ENCODE peak calls at places on chromosome X, in ten cellular contexts. Y is AG09309; O is prostate gland; J is CD8-positive, alpha-beta T cell; T is mammary epithelial cell; B is activated CD8-positive, alpha-beta T cell treated with anti-CD3 and anti-CD28 coated beads for 36 hours; C is neural crest cell; Q is gastrocnemius medialis; S is A673; X is upper lobe of right lung. M is an unnamed sample.

GRCh38 chrX:2589186-2590020 is 88.6 kb upstream of the DHRSX start:
- DNase-seq in Y (no peak), O (no peak), J (no peak), T (peak; percentile 97), B (no peak), C (no peak), Q (peak; percentile 35), S (no peak), X (no peak), M (no peak)

GRCh38 chrX:116246261-116246660 is 75.7 kb downstream of the AGTR2 start:
- DNase-seq in Y (no peak), O (no peak), J (no peak), T (peak; percentile 67), B (no peak), C (no peak), Q (no peak), S (no peak), X (no peak), M (no peak)

GRCh38 chrX:17547658-17548057 is 172.7 kb downstream of the NHS start:
- DNase-seq in Y (no peak), O (no peak), J (no peak), T (peak; percentile 99), B (no peak), C (no peak), Q (peak; percentile 49), S (no peak), X (peak; percentile 70), M (no peak)

GRCh38 chrX:23904096-23904495 is 3.6 kb downstream of the APOO start:
- DNase-seq in Y (no peak), O (no peak), J (no peak), T (peak; percentile 53), B (no peak), C (no peak), Q (no peak), S (peak; percentile 72), X (no peak), M (no peak)

GRCh38 chrX:8726031-8726652 is 5.8 kb downstream of the ANOS1 start:
- DNase-seq in Y (no peak), O (no peak), J (no peak), T (peak; percentile 14), B (no peak), C (no peak), Q (no peak), S (no peak), X (no peak), M (no peak)

GRCh38 chrX:73964607-73965006 is 339.4 kb upstream of the ZCCHC13 start:
- DNase-seq in Y (no peak), O (no peak), J (no peak), T (no peak), B (no peak), C (no peak), Q (no peak), S (no peak), X (no peak), M (no peak)

GRCh38 chrX:8728932-8729331 is 3.0 kb downstream of the ANOS1 start:
- DNase-seq in Y (no peak), O (no peak), J (no peak), T (no peak), B (no peak), C (no peak), Q (no peak), S (no peak), X (peak; percentile 66), M (no peak)

GRCh38 chrX:43882294-43882681 is at the start of gene MAOB:
- DNase-seq in Y (no peak), O (no peak), J (no peak), T (peak; percentile 11), B (peak; percentile 39), C (peak; percentile 8), Q (peak; percentile 61), S (peak; percentile 10), X (peak; percentile 72), M (peak; percentile 27)

GRCh38 chrX:19748898-19749680 is 138.3 kb downstream of the SH3KBP1 start:
- DNase-seq in Y (no peak), O (no peak), J (no peak), T (no peak), B (no peak), C (no peak), Q (no peak), S (no peak), X (no peak), M (no peak)

GRCh38 chrX:154508346-154508745 is 7.7 kb downstream of the FAM3A start:
- DNase-seq in Y (no peak), O (no peak), J (no peak), T (no peak), B (no peak), C (no peak), Q (no peak), S (no peak), X (no peak), M (no peak)

GRCh38 chrX:17595456-17596035 is 141.7 kb upstream of the SCML1 start:
- DNase-seq in Y (peak; percentile 29), O (no peak), J (no peak), T (peak; percentile 81), B (no peak), C (no peak), Q (no peak), S (no peak), X (no peak), M (no peak)

GRCh38 chrX:57453901-57454300 is 137.9 kb upstream of the ZXDB start:
- DNase-seq in Y (no peak), O (no peak), J (no peak), T (peak; percentile 13), B (peak; percentile 15), C (no peak), Q (no peak), S (peak; percentile 39), X (no peak), M (peak; percentile 18)

GRCh38 chrX:119539872-119540271 is 25.3 kb downstream of the STEEP1 start:
- DNase-seq in Y (no peak), O (no peak), J (no peak), T (no peak), B (peak; percentile 39), C (no peak), Q (no peak), S (peak; percentile 10), X (no peak), M (no peak)

GRCh38 chrX:13750204-13750603 is 15.7 kb downstream of the OFD1 start:
- DNase-seq in Y (no peak), O (peak; percentile 39), J (no peak), T (peak; percentile 60), B (no peak), C (no peak), Q (no peak), S (peak; percentile 39), X (no peak), M (no peak)

GRCh38 chrX:148133099-148133725 is 152.1 kb downstream of the FMR1NB start:
- DNase-seq in Y (no peak), O (no peak), J (no peak), T (peak; percentile 1), B (no peak), C (no peak), Q (no peak), S (no peak), X (no peak), M (no peak)
- TF ChIP-seq CTCF in Y (no peak), O (no peak), J (peak; percentile 47), T (no peak), B (peak; percentile 21), C (peak; percentile 47), Q (no peak), S (peak; percentile 22), X (peak; percentile 11), M (no peak)

GRCh38 chrX:107851215-107851614 is 25.5 kb downstream of the MID2 start:
- DNase-seq in Y (no peak), O (no peak), J (no peak), T (peak; percentile 32), B (no peak), C (no peak), Q (no peak), S (no peak), X (no peak), M (no peak)

GRCh38 chrX:107845625-107846024 is 20.0 kb downstream of the MID2 start:
- DNase-seq in Y (no peak), O (no peak), J (no peak), T (no peak), B (peak; percentile 46), C (no peak), Q (no peak), S (no peak), X (no peak), M (no peak)

DNA sequence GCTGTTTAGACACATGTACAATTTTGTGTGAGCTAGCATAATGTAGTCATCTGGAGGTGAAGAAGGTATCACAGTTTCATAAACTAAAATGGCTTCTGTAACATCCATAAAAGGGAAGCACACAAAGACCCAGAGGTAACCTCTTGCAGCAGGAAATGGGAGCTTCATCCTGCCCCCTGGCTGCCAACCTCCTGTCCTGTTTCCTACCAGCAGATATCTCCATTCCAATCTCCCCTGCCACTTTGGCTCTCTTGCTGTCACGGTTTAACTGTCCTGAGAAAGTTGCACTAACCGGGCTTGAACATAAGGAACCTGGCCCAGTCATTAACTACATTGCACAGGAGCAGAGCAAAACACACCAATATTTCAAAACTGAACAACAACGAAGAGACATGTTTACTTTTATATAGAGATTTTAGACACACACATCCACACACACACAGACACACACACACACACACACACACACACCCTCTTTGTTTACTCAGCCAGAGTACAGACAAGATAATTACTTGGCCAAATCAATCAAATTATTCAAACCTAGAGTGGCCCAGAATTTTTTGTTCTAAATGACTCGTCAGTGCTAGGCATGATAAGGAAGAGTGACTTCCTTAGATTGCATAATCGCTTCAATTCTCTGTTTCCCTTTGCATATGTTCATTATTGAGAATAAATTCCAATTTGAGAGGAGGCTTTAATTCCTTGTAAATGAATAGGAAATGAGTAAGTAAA is 24.2 kb downstream of the MID2 start:
- DNase-seq in Y (no peak), O (no peak), J (no peak), T (peak; percentile 3), B (peak; percentile 5), C (no peak), Q (no peak), S (no peak), X (no peak), M (no peak)
- TF ChIP-seq CTCF in Y (no peak), O (no peak), J (no peak), T (peak; percentile 8), B (no peak), C (no peak), Q (peak; percentile 14), S (peak; percentile 27), X (peak; percentile 15), M (no peak)

DNA sequence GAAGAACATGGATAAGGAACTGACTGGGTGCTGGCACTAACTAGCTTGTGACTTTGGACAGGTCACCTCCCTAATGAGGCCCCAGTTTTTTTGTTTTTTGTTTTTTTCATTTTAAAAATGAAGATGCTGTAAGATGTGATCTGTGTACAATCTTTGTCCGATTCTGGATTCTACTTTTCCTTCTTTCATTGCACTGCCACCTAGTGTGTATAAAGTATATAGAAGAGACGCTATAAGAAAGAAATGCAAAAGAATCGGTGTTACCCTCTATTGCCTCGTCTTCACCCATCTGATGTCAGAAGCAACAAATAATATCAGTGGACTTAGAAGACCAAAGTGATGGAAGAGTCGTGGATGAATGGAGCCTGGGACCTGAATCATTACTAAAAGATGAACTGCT is 58.6 kb upstream of the P2RY10 start:
- DNase-seq in Y (no peak), O (no peak), J (no peak), T (no peak), B (no peak), C (no peak), Q (no peak), S (peak; percentile 68), X (no peak), M (peak; percentile 10)
- TF ChIP-seq CTCF in Y (peak; percentile 33), O (no peak), J (peak; percentile 36), T (peak; percentile 31), B (peak; percentile 37), C (peak; percentile 53), Q (peak; percentile 23), S (peak; percentile 62), X (peak; percentile 23), M (no peak)

GRCh38 chrX:112048707-112049106 is 33.9 kb downstream of the TRPC5 start:
- DNase-seq in Y (no peak), O (no peak), J (no peak), T (no peak), B (no peak), C (no peak), Q (no peak), S (no peak), X (no peak), M (no peak)

GRCh38 chrX:112043997-112044396 is 38.6 kb downstream of the TRPC5 start:
- DNase-seq in Y (no peak), O (no peak), J (no peak), T (no peak), B (no peak), C (no peak), Q (no peak), S (peak; percentile 6), X (no peak), M (no peak)
- TF ChIP-seq CTCF in Y (no peak), O (no peak), J (no peak), T (peak; percentile 16), B (peak; percentile 22), C (peak; percentile 74), Q (no peak), S (peak; percentile 38), X (peak; percentile 17), M (no peak)